ENCODE peak calls at places on chromosomes 3 and 15, in eight cellular contexts. One of them, this sample, is unnamed.

GRCh38 chr3:172647823-172648222 is 63.0 kb downstream of the NCEH1 start:
- DNase-seq in A549: no peak
- DNase-seq in neuronal stem cell: no peak
- DNase-seq in kidney glomerular epithelial cell: peak
- DNase-seq in anterior cingulate cortex: no peak
- DNase-seq in H9: no peak
- DNase-seq in sciatic nerve: no peak
- DNase-seq in SW480: no peak
- DNase-seq in this sample: peak

GRCh38 chr15:99442268-99442897 is 123.4 kb upstream of the MEF2A start:
- DNase-seq in kidney glomerular epithelial cell: peak
- DNase-seq in H9: no peak
- DNase-seq in SW480: peak
- DNase-seq in A549: peak
- DNase-seq in sciatic nerve: peak
- DNase-seq in anterior cingulate cortex: no peak
- DNase-seq in neuronal stem cell: no peak
- DNase-seq in this sample: no peak

GRCh38 chr15:38864122-38864521 is 299.5 kb upstream of the RASGRP1 start:
- DNase-seq in kidney glomerular epithelial cell: no peak
- DNase-seq in H9: no peak
- DNase-seq in A549: no peak
- DNase-seq in neuronal stem cell: no peak
- DNase-seq in sciatic nerve: no peak
- DNase-seq in SW480: no peak
- DNase-seq in anterior cingulate cortex: no peak
- DNase-seq in this sample: no peak

GRCh38 chr3:113054552-113054951 is 63.8 kb downstream of the GTPBP8 start:
- DNase-seq in neuronal stem cell: no peak
- DNase-seq in SW480: no peak
- DNase-seq in anterior cingulate cortex: no peak
- DNase-seq in H9: no peak
- DNase-seq in kidney glomerular epithelial cell: no peak
- DNase-seq in A549: no peak
- DNase-seq in sciatic nerve: no peak
- DNase-seq in this sample: no peak

GRCh38 chr15:40354408-40355171 is 3.4 kb upstream of the DISP2 start:
- DNase-seq in anterior cingulate cortex: peak
- DNase-seq in kidney glomerular epithelial cell: no peak
- DNase-seq in H9: peak
- DNase-seq in SW480: no peak
- DNase-seq in sciatic nerve: no peak
- DNase-seq in A549: peak
- DNase-seq in neuronal stem cell: no peak
- DNase-seq in this sample: no peak

GRCh38 chr15:77688270-77689058 is 55.8 kb upstream of the LINGO1 start:
- DNase-seq in SW480: no peak
- DNase-seq in A549: no peak
- DNase-seq in sciatic nerve: no peak
- DNase-seq in neuronal stem cell: no peak
- DNase-seq in H9: no peak
- DNase-seq in kidney glomerular epithelial cell: no peak
- DNase-seq in anterior cingulate cortex: no peak
- DNase-seq in this sample: no peak

GRCh38 chr15:48806151-48806550 is 4.7 kb downstream of the CEP152 start:
- DNase-seq in A549: no peak
- DNase-seq in neuronal stem cell: no peak
- DNase-seq in anterior cingulate cortex: no peak
- DNase-seq in H9: peak
- DNase-seq in SW480: no peak
- DNase-seq in sciatic nerve: no peak
- DNase-seq in kidney glomerular epithelial cell: no peak
- DNase-seq in this sample: peak

GRCh38 chr15:66680502-66680901 is 21.5 kb upstream of the SMAD6 start:
- DNase-seq in H9: no peak
- DNase-seq in neuronal stem cell: no peak
- DNase-seq in kidney glomerular epithelial cell: no peak
- DNase-seq in anterior cingulate cortex: no peak
- DNase-seq in SW480: no peak
- DNase-seq in A549: no peak
- DNase-seq in sciatic nerve: no peak
- DNase-seq in this sample: no peak

GRCh38 chr3:114608293-114608692 is 314.5 kb downstream of the TIGIT start:
- DNase-seq in neuronal stem cell: no peak
- DNase-seq in SW480: no peak
- DNase-seq in kidney glomerular epithelial cell: peak
- DNase-seq in A549: no peak
- DNase-seq in anterior cingulate cortex: no peak
- DNase-seq in sciatic nerve: no peak
- DNase-seq in H9: no peak
- DNase-seq in this sample: no peak

GRCh38 chr3:158313344-158313927 is 203.5 kb downstream of the RSRC1 start:
- DNase-seq in sciatic nerve: no peak
- DNase-seq in neuronal stem cell: no peak
- DNase-seq in H9: no peak
- DNase-seq in SW480: peak
- DNase-seq in anterior cingulate cortex: no peak
- DNase-seq in A549: peak
- DNase-seq in kidney glomerular epithelial cell: peak
- DNase-seq in this sample: peak

GRCh38 chr15:93052090-93052892 is 36.7 kb downstream of the RGMA start:
- DNase-seq in H9: no peak
- DNase-seq in neuronal stem cell: no peak
- DNase-seq in anterior cingulate cortex: no peak
- DNase-seq in kidney glomerular epithelial cell: no peak
- DNase-seq in SW480: no peak
- DNase-seq in A549: no peak
- DNase-seq in sciatic nerve: no peak
- DNase-seq in this sample: no peak

GRCh38 chr3:72065872-72066641 is 281.1 kb upstream of the PROK2 start:
- DNase-seq in SW480: no peak
- DNase-seq in A549: no peak
- DNase-seq in kidney glomerular epithelial cell: no peak
- DNase-seq in H9: no peak
- DNase-seq in sciatic nerve: no peak
- DNase-seq in anterior cingulate cortex: no peak
- DNase-seq in neuronal stem cell: no peak
- DNase-seq in this sample: no peak

GRCh38 chr15:39381517-39381916 is 199.4 kb upstream of the THBS1 start:
- DNase-seq in kidney glomerular epithelial cell: peak
- DNase-seq in SW480: no peak
- DNase-seq in H9: no peak
- DNase-seq in neuronal stem cell: no peak
- DNase-seq in sciatic nerve: no peak
- DNase-seq in A549: no peak
- DNase-seq in anterior cingulate cortex: no peak
- DNase-seq in this sample: no peak

This sample was measured in NCI-H345.